ENCODE peak calls at places on chromosomes 4 and X, in four cellular contexts. One of them, this sample, is unnamed.
A peak's percentile ranks its signal among the peaks of the same experiment; 100 is the strongest.

GRCh38 chr4:114217150-114217817 is 237.8 kb upstream of the ARSJ start:
- DNase-seq in neuronal stem cell: no peak
- DNase-seq in IMR-90: no peak
- DNase-seq in lower leg skin: no peak
- DNase-seq in this sample: no peak

GRCh38 chr4:108571027-108571569 is 49.3 kb upstream of the RPL34 start:
- DNase-seq in lower leg skin: no peak
- DNase-seq in IMR-90: peak; percentile 32
- DNase-seq in neuronal stem cell: no peak
- DNase-seq in this sample: no peak

GRCh38 chr4:187576751-187577150 is 418.8 kb upstream of the ZFP42 start:
- DNase-seq in neuronal stem cell: no peak
- DNase-seq in lower leg skin: no peak
- DNase-seq in IMR-90: no peak
- DNase-seq in this sample: no peak

GRCh38 chr4:124686279-124686678 is 26.3 kb downstream of the ANKRD50 start:
- DNase-seq in neuronal stem cell: peak; percentile 20
- DNase-seq in IMR-90: no peak
- DNase-seq in lower leg skin: no peak
- DNase-seq in this sample: no peak

GRCh38 chr4:173334891-173335754 is 965 bp upstream of the HMGB2 start:
- DNase-seq in lower leg skin: peak; percentile 90
- DNase-seq in neuronal stem cell: peak; percentile 92
- DNase-seq in IMR-90: peak; percentile 70
- DNase-seq in this sample: peak; percentile 8

GRCh38 chr4:165461176-165461835 is 82.5 kb downstream of the CPE start:
- DNase-seq in neuronal stem cell: no peak
- DNase-seq in lower leg skin: no peak
- DNase-seq in IMR-90: peak; percentile 75
- DNase-seq in this sample: no peak

GRCh38 chr4:6732441-6733357 is 16.7 kb downstream of the BLOC1S4 start:
- DNase-seq in neuronal stem cell: no peak
- DNase-seq in lower leg skin: peak; percentile 90
- DNase-seq in IMR-90: peak; percentile 94
- DNase-seq in this sample: no peak

GRCh38 chr4:141425124-141425523 is 204.4 kb downstream of the ZNF330 start:
- DNase-seq in IMR-90: peak; percentile 93
- DNase-seq in lower leg skin: no peak
- DNase-seq in neuronal stem cell: no peak
- DNase-seq in this sample: no peak

GRCh38 chr4:7803992-7804758 is 135.5 kb downstream of the AFAP1 start:
- DNase-seq in lower leg skin: peak; percentile 97
- DNase-seq in neuronal stem cell: peak; percentile 75
- DNase-seq in IMR-90: peak; percentile 80
- DNase-seq in this sample: peak; percentile 57

GRCh38 chr4:185778307-185778706 is 33.7 kb downstream of the SORBS2 start:
- DNase-seq in neuronal stem cell: no peak
- DNase-seq in lower leg skin: no peak
- DNase-seq in IMR-90: no peak
- DNase-seq in this sample: no peak

GRCh38 chr4:86403575-86403974 is 43.7 kb upstream of the MAPK10 start:
- DNase-seq in neuronal stem cell: no peak
- DNase-seq in lower leg skin: no peak
- DNase-seq in IMR-90: no peak
- DNase-seq in this sample: no peak

GRCh38 chr4:138461065-138461464 is 218.9 kb upstream of the SLC7A11 start:
- DNase-seq in IMR-90: no peak
- DNase-seq in lower leg skin: no peak
- DNase-seq in neuronal stem cell: no peak
- DNase-seq in this sample: no peak

GRCh38 chrX:118251251-118251650 is 94.7 kb upstream of the WDR44 start:
- DNase-seq in neuronal stem cell: no peak
- DNase-seq in lower leg skin: no peak
- DNase-seq in IMR-90: peak; percentile 67
- DNase-seq in this sample: no peak

GRCh38 chr4:82124365-82124764 is 249.4 kb downstream of the HNRNPD start:
- DNase-seq in lower leg skin: no peak
- DNase-seq in IMR-90: no peak
- DNase-seq in neuronal stem cell: no peak
- DNase-seq in this sample: no peak

GRCh38 chr4:75547647-75548387 is 8.0 kb upstream of the ODAPH start:
- DNase-seq in lower leg skin: peak; percentile 86
- DNase-seq in IMR-90: peak; percentile 24
- DNase-seq in neuronal stem cell: no peak
- DNase-seq in this sample: no peak

GRCh38 chr4:164383187-164384181 is 370.4 kb upstream of the SMIM31 start:
- DNase-seq in IMR-90: peak; percentile 0
- DNase-seq in neuronal stem cell: peak; percentile 70
- DNase-seq in lower leg skin: no peak
- DNase-seq in this sample: no peak

GRCh38 chrX:139360356-139360755 is 170.2 kb upstream of the F9 start:
- DNase-seq in IMR-90: no peak
- DNase-seq in lower leg skin: no peak
- DNase-seq in neuronal stem cell: no peak
- DNase-seq in this sample: no peak

GRCh38 chrX:86830685-86831084 is 682.4 kb downstream of the DACH2 start:
- DNase-seq in lower leg skin: no peak
- DNase-seq in IMR-90: no peak
- DNase-seq in neuronal stem cell: no peak
- DNase-seq in this sample: no peak

GRCh38 chrX:103608305-103608963 is 671 bp downstream of the TCEAL3 start:
- DNase-seq in lower leg skin: no peak
- DNase-seq in IMR-90: no peak
- DNase-seq in neuronal stem cell: no peak
- DNase-seq in this sample: no peak

GRCh38 chrX:76148753-76149152 is 24.1 kb upstream of the PBDC1 start:
- DNase-seq in neuronal stem cell: no peak
- DNase-seq in IMR-90: peak; percentile 33
- DNase-seq in lower leg skin: no peak
- DNase-seq in this sample: peak; percentile 30

GRCh38 chr4:3254302-3255131 is 5.6 kb downstream of the MSANTD1 start:
- DNase-seq in neuronal stem cell: peak; percentile 9
- DNase-seq in lower leg skin: peak; percentile 75
- DNase-seq in IMR-90: no peak
- DNase-seq in this sample: no peak

GRCh38 chrX:149469406-149469805 is 35.7 kb downstream of the IDS start:
- DNase-seq in IMR-90: no peak
- DNase-seq in lower leg skin: no peak
- DNase-seq in neuronal stem cell: no peak
- DNase-seq in this sample: no peak

GRCh38 chr4:167406181-167406580 is 171.9 kb upstream of the SPOCK3 start:
- DNase-seq in lower leg skin: no peak
- DNase-seq in IMR-90: no peak
- DNase-seq in neuronal stem cell: no peak
- DNase-seq in this sample: no peak

GRCh38 chrX:18973527-18974192 is 10.3 kb downstream of the PHKA2 start:
- DNase-seq in neuronal stem cell: no peak
- DNase-seq in IMR-90: no peak
- DNase-seq in lower leg skin: no peak
- DNase-seq in this sample: no peak

GRCh38 chrX:68870357-68870756 is 41.5 kb downstream of the EFNB1 start:
- DNase-seq in lower leg skin: no peak
- DNase-seq in neuronal stem cell: no peak
- DNase-seq in IMR-90: no peak
- DNase-seq in this sample: no peak

GRCh38 chr4:148831945-148832344 is 389.7 kb upstream of the NR3C2 start:
- DNase-seq in IMR-90: peak; percentile 96
- DNase-seq in lower leg skin: no peak
- DNase-seq in neuronal stem cell: no peak
- DNase-seq in this sample: no peak

GRCh38 chrX:13131511-13132137 is 87.2 kb upstream of the FAM9C start:
- DNase-seq in IMR-90: no peak
- DNase-seq in lower leg skin: no peak
- DNase-seq in neuronal stem cell: no peak
- DNase-seq in this sample: no peak

GRCh38 chrX:276588-277171 is 4.5 kb upstream of the PLCXD1 start:
- DNase-seq in lower leg skin: peak; percentile 89
- DNase-seq in IMR-90: peak; percentile 76
- DNase-seq in neuronal stem cell: no peak
- DNase-seq in this sample: no peak

GRCh38 chr4:1233641-1234277 is 15.2 kb downstream of the CTBP1 start:
- DNase-seq in lower leg skin: no peak
- DNase-seq in IMR-90: peak; percentile 34
- DNase-seq in neuronal stem cell: no peak
- DNase-seq in this sample: no peak

DNA sequence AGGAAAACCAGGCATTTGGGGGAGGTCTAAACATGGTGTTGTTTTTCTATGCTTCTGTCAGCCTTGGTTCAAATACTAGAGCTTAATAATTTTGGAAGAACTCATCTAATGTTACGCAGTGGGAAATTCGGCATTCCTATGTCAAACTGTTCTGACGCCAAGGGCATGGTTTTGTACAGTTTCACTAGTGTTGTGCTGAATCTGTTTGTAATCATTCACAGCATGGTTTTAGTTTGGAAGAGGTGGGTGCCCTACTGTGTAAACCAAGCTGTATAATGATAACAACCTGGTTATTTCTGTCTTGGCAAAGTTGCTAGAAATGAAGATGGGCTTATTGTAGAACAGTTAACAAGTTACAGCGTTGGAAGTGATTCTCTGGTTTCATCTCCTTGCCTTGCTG is 5.2 kb downstream of the DDX3X start:
- DNase-seq in neuronal stem cell: no peak
- DNase-seq in lower leg skin: no peak
- DNase-seq in IMR-90: no peak
- DNase-seq in this sample: no peak
- H3K4me3 ChIP-seq in neuronal stem cell: no peak overlapping the region
- H3K4me3 ChIP-seq in lower leg skin: no peak overlapping the region
- H3K4me3 ChIP-seq in IMR-90: no peak overlapping the region
- H3K4me3 ChIP-seq in this sample: peak overlapping the region; percentile 5

DNA sequence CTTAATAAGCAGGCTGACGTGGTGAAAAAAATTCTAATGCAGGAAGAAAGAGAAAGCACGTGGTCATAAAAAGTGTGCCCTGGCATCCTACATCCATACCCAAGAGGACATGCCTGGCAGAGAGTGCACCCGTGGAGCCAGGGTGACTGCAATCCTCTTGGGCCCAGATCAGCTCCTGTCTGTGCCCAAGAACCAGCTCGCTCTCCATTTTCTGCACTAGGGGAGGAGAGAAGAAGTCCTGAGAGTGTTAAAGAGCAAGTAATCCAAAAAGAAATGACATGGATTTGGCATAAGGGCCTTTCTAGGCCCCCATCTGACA is 483.1 kb downstream of the BCOR start:
- DNase-seq in neuronal stem cell: no peak
- DNase-seq in lower leg skin: no peak
- DNase-seq in IMR-90: no peak
- DNase-seq in this sample: no peak
- H3K4me3 ChIP-seq in neuronal stem cell: no peak overlapping the region
- H3K4me3 ChIP-seq in lower leg skin: no peak overlapping the region
- H3K4me3 ChIP-seq in IMR-90: no peak overlapping the region
- H3K4me3 ChIP-seq in this sample: peak overlapping the region; percentile 54

GRCh38 chrX:152958047-152958446 is 35.9 kb downstream of the PNMA5 start:
- DNase-seq in IMR-90: no peak
- DNase-seq in lower leg skin: no peak
- DNase-seq in neuronal stem cell: no peak
- DNase-seq in this sample: no peak
- H3K4me3 ChIP-seq in IMR-90: no peak overlapping the region
- H3K4me3 ChIP-seq in lower leg skin: no peak overlapping the region
- H3K4me3 ChIP-seq in neuronal stem cell: no peak overlapping the region
- H3K4me3 ChIP-seq in this sample: no peak overlapping the region

GRCh38 chr4:74397748-74398426 is 32.9 kb downstream of the EREG start:
- DNase-seq in IMR-90: peak; percentile 4
- DNase-seq in lower leg skin: no peak
- DNase-seq in neuronal stem cell: no peak
- DNase-seq in this sample: no peak
- H3K4me3 ChIP-seq in IMR-90: no peak overlapping the region
- H3K4me3 ChIP-seq in lower leg skin: no peak overlapping the region
- H3K4me3 ChIP-seq in neuronal stem cell: no peak overlapping the region
- H3K4me3 ChIP-seq in this sample: peak overlapping the region; percentile 62

DNA sequence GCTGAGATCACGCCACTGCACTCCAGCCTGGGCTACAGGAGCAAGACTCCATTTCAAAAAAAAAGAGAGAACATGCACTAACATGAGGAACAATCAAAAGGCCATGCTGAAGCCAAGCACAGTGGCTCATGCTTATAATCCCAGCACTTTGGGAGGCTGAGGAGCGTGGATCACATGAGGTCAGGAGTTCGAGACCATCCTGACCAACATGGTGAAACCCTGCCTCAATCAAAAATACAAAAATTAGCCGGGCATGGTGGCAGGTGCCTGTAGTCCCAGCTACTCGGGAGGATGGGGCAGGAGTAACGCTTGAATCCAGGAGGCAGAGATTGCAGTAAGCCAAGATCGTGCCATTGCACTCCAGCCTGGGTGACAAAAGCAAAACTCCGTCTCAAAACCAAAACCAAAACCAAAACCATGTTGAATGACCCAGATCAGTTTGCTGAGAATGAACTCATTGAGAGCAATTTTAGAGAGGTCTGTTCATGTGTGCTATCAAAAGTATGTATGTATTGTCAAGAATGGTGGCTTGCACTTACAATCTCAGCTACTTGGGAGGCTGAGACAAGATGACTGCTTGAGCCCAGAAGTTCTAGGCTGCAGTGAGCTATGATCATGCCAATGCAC is 44.8 kb downstream of the PDS5A start:
- DNase-seq in neuronal stem cell: no peak
- DNase-seq in IMR-90: no peak
- DNase-seq in lower leg skin: no peak
- DNase-seq in this sample: no peak
- H3K4me3 ChIP-seq in neuronal stem cell: no peak overlapping the region
- H3K4me3 ChIP-seq in IMR-90: no peak overlapping the region
- H3K4me3 ChIP-seq in lower leg skin: no peak overlapping the region
- H3K4me3 ChIP-seq in this sample: no peak overlapping the region

GRCh38 chr4:40196724-40197281 is at the start of gene RHOH:
- DNase-seq in lower leg skin: no peak
- DNase-seq in IMR-90: no peak
- DNase-seq in neuronal stem cell: no peak
- DNase-seq in this sample: peak; percentile 63
- H3K4me3 ChIP-seq in lower leg skin: no peak within 1 kb of the TSS
- H3K4me3 ChIP-seq in IMR-90: no peak within 1 kb of the TSS
- H3K4me3 ChIP-seq in neuronal stem cell: no peak within 1 kb of the TSS
- H3K4me3 ChIP-seq in this sample: peak within 1 kb of the TSS; percentile 87

DNA sequence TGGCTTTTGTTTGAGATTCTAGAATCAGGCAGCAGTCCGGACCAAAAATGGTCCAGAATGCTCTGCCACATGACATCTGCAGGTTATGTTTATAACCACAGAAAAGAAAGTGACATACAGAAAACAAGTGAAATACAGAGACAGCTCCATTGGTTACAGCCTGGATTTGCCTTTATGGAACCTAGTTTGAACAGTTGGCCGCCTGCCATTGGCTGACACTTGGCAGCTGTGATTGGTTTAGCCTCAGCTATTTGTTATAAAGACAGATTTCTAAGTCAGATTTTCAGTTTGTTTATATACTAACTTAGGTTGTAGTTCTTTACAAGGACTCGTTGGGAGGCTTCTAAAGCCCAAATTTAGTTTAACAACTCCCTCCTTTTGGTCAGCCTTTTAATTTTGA is 40.8 kb upstream of the IL9R start:
- DNase-seq in lower leg skin: no peak
- DNase-seq in neuronal stem cell: no peak
- DNase-seq in IMR-90: no peak
- DNase-seq in this sample: no peak
- H3K4me3 ChIP-seq in lower leg skin: no peak overlapping the region
- H3K4me3 ChIP-seq in neuronal stem cell: no peak overlapping the region
- H3K4me3 ChIP-seq in IMR-90: no peak overlapping the region
- H3K4me3 ChIP-seq in this sample: no peak overlapping the region